ENCODE peak calls at places on chromosomes 7 and 10, in eight cellular contexts. U is LoVo, T is kidney, G is body of pancreas, E is HAP-1, S is NCI-H460, Y is iris pigment epithelial cell, V is thoracic aorta. Z is an unnamed sample.

GRCh38 chr10:109889867-109890266 is 33.4 kb downstream of the XPNPEP1 start:
- DNase-seq in U (no peak), S (no peak), G (no peak), Y (peak), T (no peak), V (no peak), E (no peak), Z (no peak)

GRCh38 chr10:88693392-88694020 is 12.5 kb upstream of the LIPK start:
- DNase-seq in V (no peak), Y (no peak), E (no peak), S (no peak), G (no peak), U (no peak), T (no peak), Z (no peak)

GRCh38 chr10:49571419-49571818 is 32.5 kb upstream of the ERCC6 start:
- DNase-seq in U (no peak), Y (peak), E (no peak), S (no peak), T (no peak), G (no peak), V (no peak), Z (no peak)

GRCh38 chr10:130801784-130802183 is 509.7 kb downstream of the TCERG1L start:
- DNase-seq in S (no peak), U (no peak), T (peak), V (no peak), Y (no peak), E (no peak), G (no peak), Z (no peak)

GRCh38 chr10:113480828-113481502 is 71.9 kb upstream of the HABP2 start:
- DNase-seq in E (no peak), T (no peak), U (no peak), V (no peak), G (peak), Y (no peak), S (no peak), Z (no peak)

GRCh38 chr7:44071726-44072363 is 6.5 kb upstream of the PGAM2 start:
- DNase-seq in S (no peak), Y (no peak), G (no peak), E (no peak), T (peak), U (no peak), V (no peak), Z (peak)

GRCh38 chr10:36073796-36074345 is 431.8 kb upstream of the FZD8 start:
- DNase-seq in E (no peak), Y (no peak), S (no peak), T (no peak), V (no peak), U (no peak), G (no peak), Z (no peak)

GRCh38 chr7:157807510-157807909 is 470.7 kb downstream of the DNAJB6 start:
- DNase-seq in S (no peak), E (no peak), U (peak), V (no peak), Y (peak), G (no peak), T (peak), Z (no peak)

GRCh38 chr7:67738958-67739357 is 742.3 kb downstream of the TYW1 start:
- DNase-seq in E (no peak), U (no peak), T (no peak), Y (peak), G (peak), V (no peak), S (no peak), Z (peak)

GRCh38 chr7:121138262-121138933 is 149.9 kb downstream of the CPED1 start:
- DNase-seq in S (peak), G (peak), T (no peak), V (no peak), U (peak), E (no peak), Y (no peak), Z (no peak)

GRCh38 chr10:116540814-116541213 is 4.9 kb upstream of the PNLIP start:
- DNase-seq in S (no peak), E (no peak), V (no peak), U (no peak), G (no peak), T (no peak), Y (no peak), Z (no peak)

GRCh38 chr7:23783115-23783514 is 73.1 kb downstream of the STK31 start:
- DNase-seq in S (no peak), G (no peak), V (no peak), E (no peak), U (no peak), T (no peak), Y (no peak), Z (no peak)

GRCh38 chr7:158957507-158957900 is 101.1 kb downstream of the DYNC2I1 start:
- DNase-seq in U (no peak), G (no peak), E (peak), V (no peak), T (no peak), Y (no peak), S (no peak), Z (no peak)

GRCh38 chr10:101818119-101818957 is at the start of gene OGA:
- DNase-seq in U (peak), V (peak), S (peak), T (peak), E (peak), G (peak), Y (peak), Z (peak)

GRCh38 chr10:125231116-125231812 is 70.9 kb upstream of the CTBP2 start:
- DNase-seq in E (no peak), Y (peak), G (no peak), T (no peak), V (no peak), U (peak), S (peak), Z (no peak)

GRCh38 chr7:115676080-115676479 is 354.5 kb downstream of the TFEC start:
- DNase-seq in Y (peak), U (no peak), E (no peak), V (no peak), G (no peak), S (peak), T (no peak), Z (no peak)

GRCh38 chr7:127629268-127629854 is 11.4 kb upstream of the PAX4 start:
- DNase-seq in T (no peak), S (no peak), G (peak), V (no peak), E (peak), U (no peak), Y (no peak), Z (no peak)

GRCh38 chr7:26078437-26079362 is 73.3 kb upstream of the NFE2L3 start:
- DNase-seq in S (peak), U (peak), V (no peak), G (peak), E (peak), T (peak), Y (peak), Z (peak)

GRCh38 chr10:47101196-47101595 is 190.0 kb downstream of the PTPN20 start:
- DNase-seq in U (no peak), Y (no peak), E (no peak), T (no peak), S (no peak), V (no peak), G (no peak), Z (no peak)

Z was measured in heart left ventricle.